ENCODE peak calls at places on chromosomes 7 and 10, in four cellular contexts. B, I, R and N are unnamed samples.

GRCh38 chr7:43072530-43072929 is 39.9 kb upstream of the HECW1 start:
- DNase-seq in B (no peak), I (no peak), R (no peak), N (no peak)

GRCh38 chr7:19558527-19558926 is 150.3 kb downstream of the POLR1F start:
- DNase-seq in B (peak; percentile 74), I (no peak), R (peak; percentile 70), N (no peak)

GRCh38 chr10:124126711-124127385 is 33.5 kb upstream of the CHST15 start:
- DNase-seq in B (no peak), I (no peak), R (no peak), N (peak; percentile 53)

GRCh38 chr7:129771928-129772479 is 160.5 kb downstream of the NRF1 start:
- DNase-seq in B (no peak), I (peak; percentile 41), R (no peak), N (peak; percentile 47)

GRCh38 chr10:60450291-60450690 is 60.6 kb upstream of the ANK3 start:
- DNase-seq in B (no peak), I (no peak), R (no peak), N (no peak)

GRCh38 chr7:96899108-96899507 is 106.2 kb upstream of the DLX6 start:
- DNase-seq in B (no peak), I (no peak), R (no peak), N (no peak)

GRCh38 chr10:101615760-101616116 is 27.6 kb downstream of the DPCD start:
- DNase-seq in B (no peak), I (no peak), R (no peak), N (peak; percentile 27)

GRCh38 chr7:73615886-73616285 is 8.4 kb downstream of the MLXIPL start:
- DNase-seq in B (no peak), I (no peak), R (no peak), N (no peak)

DNA sequence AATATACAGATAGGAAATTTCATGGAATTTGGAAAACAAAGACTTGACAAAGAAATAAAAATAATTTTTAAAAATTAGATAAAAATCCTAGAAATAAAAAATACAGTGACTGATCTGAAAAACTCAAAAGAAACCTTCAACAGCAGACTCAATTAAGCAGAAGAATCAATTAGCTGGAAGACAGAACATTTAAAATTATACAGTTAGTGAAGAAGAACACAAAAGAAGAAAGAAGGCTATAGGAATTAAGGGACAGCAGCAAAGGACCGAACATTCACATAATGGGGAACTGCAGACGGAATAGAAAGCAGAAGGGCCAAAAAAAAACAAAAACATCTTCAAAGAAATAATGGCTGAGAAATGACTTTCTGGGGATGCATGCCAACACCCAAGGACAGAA is 314.5 kb downstream of the CRPPA start:
- DNase-seq in B (no peak), I (no peak), R (no peak), N (no peak)
- H3K9ac ChIP-seq in B (no peak overlapping the region), I (no peak overlapping the region), R (no peak overlapping the region), N (no peak overlapping the region)

DNA sequence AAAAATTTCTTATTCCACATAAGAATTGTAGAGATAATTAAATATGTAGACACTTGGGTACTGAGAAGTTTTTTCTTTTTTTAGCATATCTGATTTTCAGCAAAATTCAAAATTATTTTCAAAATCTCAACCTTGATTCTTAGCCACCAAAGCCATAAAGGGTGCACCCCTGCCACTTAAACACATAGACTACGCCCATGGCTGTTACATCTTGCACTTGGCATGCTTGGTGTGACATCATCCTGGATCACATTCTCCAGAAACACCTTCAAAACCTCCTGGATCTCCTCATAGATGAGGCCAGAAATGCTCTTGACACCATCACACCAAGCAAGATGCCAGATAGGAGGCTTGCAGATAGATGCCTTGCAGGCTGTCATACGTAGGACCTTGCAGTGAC is 89.1 kb upstream of the KLF14 start:
- DNase-seq in B (no peak), I (no peak), R (no peak), N (no peak)
- H3K4me3 ChIP-seq in B (no peak overlapping the region), I (no peak overlapping the region), R (no peak overlapping the region), N (no peak overlapping the region)

DNA sequence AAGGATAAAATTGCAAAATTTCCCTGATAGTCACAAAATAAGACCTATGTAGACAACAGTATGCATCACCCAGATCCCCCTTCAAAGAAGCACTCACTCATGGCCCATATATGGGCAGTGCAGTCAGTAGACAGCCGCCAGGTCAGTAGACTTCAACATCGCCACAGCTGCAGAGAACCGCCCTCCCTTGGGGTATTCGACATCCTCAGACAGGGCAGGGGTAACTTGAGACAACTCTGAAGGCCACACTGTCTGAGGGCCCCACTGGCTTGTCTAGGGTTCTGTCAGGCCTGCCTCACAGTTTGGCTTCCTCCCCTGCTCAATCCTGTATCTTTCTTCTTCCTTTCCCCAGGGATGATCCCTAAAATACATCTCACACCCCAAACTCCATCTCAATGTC is 172.3 kb downstream of the IMMP2L start:
- DNase-seq in B (no peak), I (no peak), R (no peak), N (no peak)
- H3K36me3 ChIP-seq in B (no peaks in the 10 kb centered on the region), I (no peaks in the 10 kb centered on the region), R (no peaks in the 10 kb centered on the region), N (no peaks in the 10 kb centered on the region)

DNA sequence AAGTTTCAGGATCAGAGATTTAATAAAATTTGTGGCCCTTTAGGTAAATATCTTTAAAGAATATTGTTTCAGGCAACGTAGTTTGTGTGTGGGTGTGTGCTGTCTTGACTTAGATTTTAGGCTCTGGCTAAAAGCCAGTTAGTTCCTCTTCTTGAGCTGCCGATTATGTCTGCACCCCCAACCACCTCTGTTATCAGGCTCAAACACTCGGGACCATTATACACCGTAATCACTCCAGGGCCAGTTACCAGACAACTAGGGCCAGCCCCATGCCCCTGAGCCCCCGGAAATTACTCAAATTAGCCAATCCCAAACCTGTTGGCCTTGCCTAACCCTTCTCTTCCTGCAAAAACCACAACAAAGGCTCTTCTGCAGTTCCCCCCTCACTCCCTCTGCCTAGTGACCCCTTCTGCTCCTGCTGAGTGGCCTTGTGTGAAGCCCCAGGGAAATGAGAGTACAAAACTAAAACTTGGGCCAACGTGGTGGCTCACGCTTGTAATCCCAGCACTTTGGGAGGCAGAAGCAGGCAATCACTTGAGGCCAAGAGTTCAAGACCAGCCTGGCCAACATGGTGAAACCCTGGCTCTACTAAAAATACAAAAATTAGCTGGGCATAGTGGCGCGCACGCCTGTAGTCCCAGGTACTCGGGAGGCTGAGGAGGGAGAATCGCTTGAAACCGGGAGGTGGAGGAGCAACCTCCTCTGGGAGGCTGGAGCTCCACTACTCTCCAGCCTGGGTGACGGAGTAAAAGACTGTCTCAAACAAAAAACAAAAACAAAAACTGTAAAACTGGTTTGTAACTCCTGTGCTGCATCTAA is 9.2 kb upstream of the HNRNPF start:
- DNase-seq in B (no peak), I (no peak), R (no peak), N (no peak)
- H3K9ac ChIP-seq in B (no peak overlapping the region), I (no peak overlapping the region), R (no peak overlapping the region), N (no peak overlapping the region)